ENCODE peak calls at places on chromosomes 4 and X, in nine cellular contexts. C, S, N, X, I, K, Q, T and O are unnamed samples.

GRCh38 chr4:177667687-177668086 is 225.4 kb upstream of the AGA start:
- DNase-seq in C (no peak), S (no peak), N (no peak), X (no peak), I (no peak), K (peak), Q (no peak), T (no peak), O (no peak)

GRCh38 chr4:99965674-99966350 is 15.7 kb upstream of the H2AZ1 start:
- DNase-seq in C (no peak), S (no peak), N (peak), X (no peak), I (no peak), K (no peak), Q (no peak), T (no peak), O (no peak)

GRCh38 chr4:55439023-55439422 is 43.3 kb downstream of the TMEM165 start:
- DNase-seq in C (no peak), S (no peak), N (no peak), X (no peak), I (peak), K (no peak), Q (no peak), T (no peak), O (no peak)

GRCh38 chr4:9898596-9899345 is 117.3 kb downstream of the DRD5 start:
- DNase-seq in C (no peak), S (peak), N (peak), X (peak), I (peak), K (peak), Q (peak), T (peak), O (peak)

GRCh38 chr4:159190646-159191045 is 87.8 kb downstream of the RAPGEF2 start:
- DNase-seq in C (no peak), S (no peak), N (no peak), X (no peak), I (no peak), K (no peak), Q (no peak), T (no peak), O (no peak)

GRCh38 chrX:39307488-39307887 is 506.2 kb downstream of the MID1IP1 start:
- DNase-seq in C (no peak), S (no peak), N (no peak), X (no peak), I (no peak), K (no peak), Q (no peak), T (peak), O (no peak)

GRCh38 chrX:4844376-4844775 is 1130.9 kb upstream of the PRKX start:
- DNase-seq in C (no peak), S (no peak), N (no peak), X (no peak), I (no peak), K (no peak), Q (no peak), T (no peak), O (no peak)

GRCh38 chrX:16558489-16558888 is 91.5 kb upstream of the S100G start:
- DNase-seq in C (no peak), S (no peak), N (no peak), X (no peak), I (no peak), K (no peak), Q (no peak), T (no peak), O (no peak)

GRCh38 chrX:44130189-44130588 is 157.0 kb upstream of the NDP start:
- DNase-seq in C (no peak), S (no peak), N (no peak), X (no peak), I (no peak), K (no peak), Q (no peak), T (no peak), O (no peak)

GRCh38 chrX:13144927-13145659 is 100.7 kb upstream of the FAM9C start:
- DNase-seq in C (peak), S (no peak), N (peak), X (no peak), I (no peak), K (no peak), Q (peak), T (peak), O (no peak)

GRCh38 chrX:112931900-112932299 is 91.3 kb upstream of the AMOT start:
- DNase-seq in C (no peak), S (no peak), N (no peak), X (no peak), I (no peak), K (no peak), Q (no peak), T (no peak), O (no peak)

GRCh38 chrX:47540754-47541538 is 20.1 kb upstream of the ARAF start:
- DNase-seq in C (peak), S (no peak), N (peak), X (peak), I (peak), K (peak), Q (peak), T (peak), O (peak)

GRCh38 chr4:165131247-165131832 is 18.7 kb upstream of the TMEM192 start:
- DNase-seq in C (peak), S (peak), N (peak), X (peak), I (peak), K (peak), Q (peak), T (peak), O (peak)

GRCh38 chr4:13166214-13166613 is 317.9 kb downstream of the RAB28 start:
- DNase-seq in C (peak), S (no peak), N (no peak), X (no peak), I (no peak), K (no peak), Q (no peak), T (no peak), O (no peak)

GRCh38 chr4:31261632-31262031 is 541.5 kb downstream of the PCDH7 start:
- DNase-seq in C (no peak), S (no peak), N (no peak), X (no peak), I (no peak), K (no peak), Q (no peak), T (no peak), O (no peak)

GRCh38 chr4:10750714-10751113 is 66.1 kb upstream of the CLNK start:
- DNase-seq in C (peak), S (no peak), N (no peak), X (no peak), I (no peak), K (no peak), Q (peak), T (no peak), O (no peak)

GRCh38 chr4:69057620-69058409 is 38.5 kb upstream of the UGT2B7 start:
- DNase-seq in C (peak), S (no peak), N (peak), X (peak), I (peak), K (peak), Q (no peak), T (no peak), O (peak)

GRCh38 chr4:152640058-152640921 is 39.5 kb downstream of the TMEM154 start:
- DNase-seq in C (no peak), S (peak), N (peak), X (no peak), I (no peak), K (peak), Q (peak), T (peak), O (peak)

GRCh38 chrX:41045960-41046567 is 39.2 kb upstream of the USP9X start:
- DNase-seq in C (no peak), S (no peak), N (peak), X (no peak), I (no peak), K (peak), Q (peak), T (peak), O (peak)

GRCh38 chr4:77619408-77619807 is 13.8 kb downstream of the CXCL13 start:
- DNase-seq in C (no peak), S (no peak), N (no peak), X (no peak), I (no peak), K (no peak), Q (no peak), T (no peak), O (no peak)

GRCh38 chrX:131792356-131792749 is 230.7 kb upstream of the STK26 start:
- DNase-seq in C (peak), S (peak), N (peak), X (no peak), I (no peak), K (no peak), Q (no peak), T (no peak), O (no peak)

GRCh38 chr4:18689308-18689915 is 667.9 kb upstream of the LCORL start:
- DNase-seq in C (peak), S (peak), N (peak), X (peak), I (peak), K (peak), Q (peak), T (peak), O (peak)

GRCh38 chr4:1048781-1049590 is 37.6 kb downstream of the FGFRL1 start:
- DNase-seq in C (no peak), S (no peak), N (no peak), X (no peak), I (no peak), K (peak), Q (no peak), T (no peak), O (no peak)

GRCh38 chr4:1416051-1416947 is 10.1 kb upstream of the NKX1-1 start:
- DNase-seq in C (no peak), S (no peak), N (no peak), X (no peak), I (no peak), K (no peak), Q (no peak), T (no peak), O (no peak)

GRCh38 chrX:115690554-115691216 is 129.7 kb downstream of the PLS3 start:
- DNase-seq in C (peak), S (peak), N (peak), X (peak), I (peak), K (peak), Q (peak), T (peak), O (peak)

GRCh38 chr4:152989554-152989970 is 53.4 kb downstream of the FHDC1 start:
- DNase-seq in C (no peak), S (no peak), N (no peak), X (no peak), I (no peak), K (no peak), Q (no peak), T (no peak), O (no peak)

GRCh38 chr4:63464393-63464792 is 944.9 kb downstream of the TECRL start:
- DNase-seq in C (no peak), S (no peak), N (no peak), X (no peak), I (no peak), K (no peak), Q (no peak), T (no peak), O (no peak)

DNA sequence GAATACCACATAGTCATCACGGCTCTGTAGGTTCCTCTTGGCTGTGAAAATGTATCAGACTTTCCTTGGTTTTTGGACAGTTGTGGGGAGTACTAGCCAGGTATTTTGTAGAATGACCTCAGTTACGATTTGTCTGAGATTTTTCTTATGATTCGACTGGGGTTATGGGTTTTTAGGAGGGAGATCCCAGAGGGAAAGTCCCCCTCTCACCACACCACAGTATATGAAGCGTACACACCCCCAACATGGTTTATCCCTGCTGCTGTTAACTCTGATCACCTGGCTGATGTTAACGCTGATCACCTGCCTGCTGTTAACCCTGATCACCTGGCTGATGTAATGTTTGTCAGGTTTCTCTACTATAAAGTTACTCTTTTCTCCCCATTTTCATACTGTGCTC is 72.6 kb downstream of the ANAPC4 start:
- DNase-seq in C (no peak), S (no peak), N (no peak), X (no peak), I (no peak), K (no peak), Q (no peak), T (no peak), O (no peak)
- H3K4me2 ChIP-seq in C (no peak), S (no peak), N (no peak), X (no peak), I (no peak), K (no peak), Q (no peak), T (no peak), O (no peak)

GRCh38 chrX:48578661-48579128 is 4.4 kb downstream of the RBM3 start:
- DNase-seq in C (no peak), S (peak), N (no peak), X (no peak), I (no peak), K (no peak), Q (no peak), T (no peak), O (no peak)

GRCh38 chrX:48574270-48575266 is at the start of gene RBM3:
- DNase-seq in C (peak), S (peak), N (peak), X (peak), I (peak), K (peak), Q (peak), T (peak), O (peak)

GRCh38 chrX:48575642-48576041 is 1.4 kb downstream of the RBM3 start:
- DNase-seq in C (no peak), S (no peak), N (no peak), X (no peak), I (no peak), K (no peak), Q (no peak), T (no peak), O (no peak)

GRCh38 chrX:48573690-48574269 is 504 bp upstream of the RBM3 start:
- DNase-seq in C (no peak), S (no peak), N (no peak), X (peak), I (no peak), K (no peak), Q (no peak), T (peak), O (no peak)

GRCh38 chrX:48576108-48576507 is 1.8 kb downstream of the RBM3 start:
- DNase-seq in C (no peak), S (no peak), N (no peak), X (no peak), I (no peak), K (no peak), Q (no peak), T (no peak), O (no peak)
- H3K4me2 ChIP-seq in C (peak), S (peak), N (peak), X (no peak), I (peak), K (peak), Q (peak), T (peak), O (no peak)

GRCh38 chr4:149885896-149886295 is 70.3 kb upstream of the IQCM start:
- DNase-seq in C (peak), S (no peak), N (peak), X (no peak), I (no peak), K (no peak), Q (peak), T (no peak), O (no peak)
- H3K4me2 ChIP-seq in C (no peak), S (no peak), N (no peak), X (no peak), I (no peak), K (no peak), Q (peak), T (no peak), O (no peak)

GRCh38 chr4:150849016-150849415 is 166.1 kb downstream of the LRBA start:
- DNase-seq in C (peak), S (no peak), N (no peak), X (no peak), I (no peak), K (no peak), Q (no peak), T (no peak), O (peak)
- H3K4me2 ChIP-seq in C (no peak), S (no peak), N (no peak), X (no peak), I (no peak), K (no peak), Q (no peak), T (no peak), O (no peak)

DNA sequence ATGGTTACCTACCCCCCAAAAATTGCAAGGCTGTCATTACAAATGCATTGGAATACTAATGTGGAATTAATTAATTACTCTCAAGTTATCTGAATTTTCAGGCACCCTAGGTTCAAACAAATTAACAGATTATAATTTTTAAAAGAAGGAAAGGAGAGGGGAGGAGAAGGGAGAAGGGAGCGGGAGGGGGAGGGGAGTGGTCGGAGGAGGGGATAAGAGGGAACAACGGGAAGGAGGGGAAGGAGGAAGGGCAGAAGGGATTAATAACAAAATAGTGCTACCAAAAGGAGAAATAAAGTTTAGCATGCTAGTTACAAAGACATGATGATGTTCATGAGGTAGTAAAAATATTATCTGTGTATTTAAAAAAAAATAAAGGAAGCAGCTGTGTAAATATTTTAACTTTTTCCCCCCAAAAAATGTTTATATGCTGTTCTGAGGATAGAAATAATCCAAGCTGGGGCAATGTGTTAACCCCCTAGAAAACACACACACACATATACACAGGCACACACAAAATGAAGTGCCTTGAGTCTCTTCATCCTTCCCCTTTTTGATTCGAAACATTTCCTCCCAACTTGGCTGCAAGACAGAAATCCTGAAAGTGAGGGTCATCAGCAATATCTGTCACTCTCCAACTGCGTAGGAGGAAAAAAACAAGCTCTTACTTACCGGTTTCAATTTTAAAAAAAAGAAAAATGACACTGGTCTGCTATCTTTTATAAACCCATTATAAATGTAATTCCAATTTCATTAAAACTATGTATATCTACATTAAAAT is 58.8 kb downstream of the PPP3CA start:
- DNase-seq in C (peak), S (no peak), N (peak), X (no peak), I (no peak), K (no peak), Q (no peak), T (peak), O (peak)
- H3K4me2 ChIP-seq in C (peak), S (no peak), N (peak), X (no peak), I (no peak), K (no peak), Q (no peak), T (no peak), O (peak)

DNA sequence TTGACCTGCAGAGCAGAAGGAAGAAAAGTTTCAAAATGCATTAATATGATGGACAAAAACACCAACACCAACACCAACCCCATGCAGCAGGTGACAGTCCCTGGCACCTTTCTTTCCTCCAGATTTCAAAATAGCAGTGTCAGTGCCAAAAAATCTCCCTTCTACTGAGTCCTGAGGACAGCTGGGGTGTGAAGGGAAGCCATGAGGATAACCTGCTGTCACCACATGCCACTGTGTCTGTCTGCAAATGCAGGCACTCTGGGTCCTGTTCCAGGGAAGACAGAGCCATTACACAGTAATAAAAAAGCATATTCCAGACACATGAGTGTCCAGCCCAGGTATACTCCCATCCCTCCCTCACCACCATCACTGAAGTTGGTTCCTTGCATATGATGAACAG is 187.5 kb downstream of the BMP15 start:
- DNase-seq in C (no peak), S (no peak), N (no peak), X (no peak), I (no peak), K (no peak), Q (no peak), T (no peak), O (no peak)
- H3K4me2 ChIP-seq in C (no peak), S (no peak), N (no peak), X (no peak), I (no peak), K (no peak), Q (no peak), T (no peak), O (no peak)